ENCODE peak calls at places on chromosomes 11 and 22, in five cellular contexts. N, U, P, J and W are unnamed samples.

GRCh38 chr11:34916810-34917780 is 677 bp downstream of the PDHX start:
- DNase-seq in P (peak; percentile 4), N (no peak), J (no peak), U (peak; percentile 67), W (no peak)

GRCh38 chr11:68812526-68812925 is 29.2 kb downstream of the CPT1A start:
- DNase-seq in P (no peak), U (no peak), J (no peak), N (no peak), W (no peak)

GRCh38 chr22:40348025-40348658 is 1.8 kb downstream of the ADSL start:
- DNase-seq in P (no peak), J (peak; percentile 28), N (peak; percentile 32), U (no peak), W (no peak)

GRCh38 chr22:25113316-25113721 is 86.3 kb upstream of the CRYBB3 start:
- DNase-seq in U (no peak), J (no peak), P (no peak), N (no peak), W (no peak)

GRCh38 chr22:17366830-17367229 is 2.4 kb upstream of the CECR2 start:
- DNase-seq in P (no peak), J (peak; percentile 52), N (no peak), U (no peak), W (peak; percentile 73)

GRCh38 chr11:48107188-48107704 is 109.4 kb upstream of the OR4B1 start:
- DNase-seq in P (no peak), U (no peak), N (peak; percentile 34), J (no peak), W (no peak)

GRCh38 chr11:112345708-112346107 is 85.0 kb upstream of the PLET1 start:
- DNase-seq in N (no peak), P (no peak), J (no peak), U (no peak), W (no peak)

GRCh38 chr11:40292636-40293585 is 1166.5 kb downstream of the LRRC4C start:
- DNase-seq in P (no peak), J (no peak), N (no peak), U (no peak), W (peak; percentile 69)

GRCh38 chr11:65927904-65928397 is 8.7 kb downstream of the DRAP1 start:
- DNase-seq in P (no peak), N (no peak), U (no peak), J (no peak), W (no peak)

GRCh38 chr22:41831383-41831782 is 1.5 kb upstream of the SREBF2 start:
- DNase-seq in P (no peak), N (no peak), J (no peak), U (no peak), W (no peak)

GRCh38 chr11:33980896-33981295 is 70.6 kb upstream of the CAPRIN1 start:
- DNase-seq in J (no peak), U (no peak), N (no peak), P (no peak), W (no peak)

GRCh38 chr11:75356613-75357012 is 5.2 kb upstream of the ARRB1 start:
- DNase-seq in U (no peak), N (no peak), P (no peak), J (no peak), W (no peak)

GRCh38 chr11:34344410-34345011 is 13.3 kb downstream of the ABTB2 start:
- DNase-seq in U (no peak), P (no peak), N (no peak), J (no peak), W (no peak)

GRCh38 chr22:43205261-43205691 is 18.3 kb upstream of the TTLL12 start:
- DNase-seq in U (no peak), P (no peak), N (no peak), J (no peak), W (no peak)

GRCh38 chr11:72331761-72332160 is 87.8 kb upstream of the PHOX2A start:
- DNase-seq in P (no peak), U (no peak), J (no peak), N (no peak), W (no peak)

GRCh38 chr11:68021167-68021787 is 9.2 kb upstream of the NDUFS8 start:
- DNase-seq in J (no peak), P (no peak), U (no peak), N (peak; percentile 47), W (no peak)

GRCh38 chr11:118619444-118620205 is 12.2 kb downstream of the PHLDB1 start:
- DNase-seq in J (peak; percentile 56), N (peak; percentile 98), U (no peak), P (peak; percentile 86), W (peak; percentile 80)

GRCh38 chr22:21917206-21917958 is 35.3 kb downstream of the PPM1F start:
- DNase-seq in J (no peak), U (no peak), N (no peak), P (no peak), W (no peak)

GRCh38 chr11:5280582-5281102 is 10.9 kb upstream of the HBE1 start:
- DNase-seq in P (peak; percentile 96), U (no peak), N (peak; percentile 86), J (peak; percentile 69), W (no peak)

GRCh38 chr11:68267881-68268240 is 3.9 kb downstream of the C11orf24 start:
- DNase-seq in U (no peak), N (no peak), P (no peak), J (no peak), W (no peak)

GRCh38 chr22:33971561-33971961 is 51.3 kb upstream of the LARGE1 start:
- DNase-seq in N (peak; percentile 21), P (no peak), U (no peak), J (no peak), W (no peak)

GRCh38 chr11:27209562-27210005 is 153.4 kb downstream of the CCDC34 start:
- DNase-seq in P (peak; percentile 91), J (no peak), U (no peak), N (peak; percentile 97), W (no peak)

GRCh38 chr11:80958414-80958813 is 1517.6 kb upstream of the TENM4 start:
- DNase-seq in J (no peak), N (peak; percentile 11), P (peak; percentile 3), U (no peak), W (no peak)

GRCh38 chr22:45742866-45743450 is 71.3 kb downstream of the ATXN10 start:
- DNase-seq in U (no peak), N (no peak), P (peak; percentile 22), J (no peak), W (no peak)

GRCh38 chr11:119419246-119419645 is 3.7 kb downstream of the THY1 start:
- DNase-seq in N (no peak), J (no peak), U (no peak), P (no peak), W (no peak)

GRCh38 chr11:48058777-48059176 is 78.4 kb downstream of the PTPRJ start:
- DNase-seq in P (no peak), J (no peak), N (no peak), U (no peak), W (no peak)

GRCh38 chr11:61054927-61055562 is 47.2 kb upstream of the CD5 start:
- DNase-seq in N (no peak), P (no peak), U (no peak), J (no peak), W (peak; percentile 57)

GRCh38 chr11:112656772-112657428 is 304.3 kb upstream of the NCAM1 start:
- DNase-seq in U (no peak), J (no peak), N (no peak), P (peak; percentile 77), W (no peak)

GRCh38 chr11:9142732-9143131 is 51.3 kb upstream of the SCUBE2 start:
- DNase-seq in U (no peak), N (no peak), J (no peak), P (no peak), W (no peak)

GRCh38 chr11:64092119-64092760 is 56.5 kb downstream of the FLRT1 start:
- DNase-seq in P (no peak), U (no peak), N (no peak), J (no peak), W (no peak)

GRCh38 chr11:23206736-23207336 is 346.6 kb upstream of the CCDC179 start:
- DNase-seq in N (no peak), J (no peak), P (no peak), U (no peak), W (no peak)

GRCh38 chr11:11065396-11065795 is 207.5 kb upstream of the ZBED5 start:
- DNase-seq in J (no peak), P (no peak), N (no peak), U (no peak), W (no peak)